ENCODE peak calls at places on chromosomes 4 and X, in four cellular contexts. Z is mammary epithelial cell, T is testis, R is lung. N is an unnamed sample. For H3K4me1 and H3K27me3, the result is how much of the 10 kb centered on the place peaks cover.

GRCh38 chr4:31692407-31692940 is 972.3 kb downstream of the PCDH7 start:
- DNase-seq in R (no peak), Z (no peak), T (no peak), N (no peak)

GRCh38 chr4:54231419-54232150 is 2.5 kb downstream of the PDGFRA start:
- DNase-seq in Z (no peak), T (peak), R (no peak), N (no peak)

GRCh38 chr4:101346562-101347266 is 612 bp downstream of the PPP3CA start:
- DNase-seq in R (peak), T (peak), Z (peak), N (no peak)

GRCh38 chrX:99353412-99353811 is 1056.7 kb downstream of the PCDH19 start:
- DNase-seq in T (no peak), R (no peak), Z (no peak), N (no peak)

GRCh38 chr4:14022428-14022827 is 394.9 kb upstream of the BOD1L1 start:
- DNase-seq in Z (peak), T (no peak), R (no peak), N (peak)

GRCh38 chr4:878796-879729 is 53.1 kb downstream of the GAK start:
- DNase-seq in T (no peak), Z (no peak), R (no peak), N (no peak)

GRCh38 chr4:52961666-52962412 is 99.7 kb downstream of the RASL11B start:
- DNase-seq in T (peak), Z (no peak), R (no peak), N (no peak)

GRCh38 chr4:19523964-19524363 is 727.7 kb upstream of the SLIT2 start:
- DNase-seq in T (no peak), R (no peak), Z (no peak), N (no peak)

GRCh38 chrX:42948723-42949122 is 170.8 kb upstream of the PPP1R2C start:
- DNase-seq in R (no peak), T (no peak), Z (no peak), N (no peak)

GRCh38 chrX:48897157-48897620 is 379 bp downstream of the TIMM17B start:
- DNase-seq in T (peak), R (peak), Z (peak), N (peak)

GRCh38 chr4:159003420-159004253 is 99.2 kb upstream of the RAPGEF2 start:
- DNase-seq in Z (peak), T (no peak), R (no peak), N (no peak)

GRCh38 chr4:183375156-183375555 is 52.9 kb upstream of the CLDN24 start:
- DNase-seq in Z (no peak), T (no peak), R (no peak), N (no peak)

GRCh38 chr4:169063441-169063840 is 53.4 kb upstream of the CBR4 start:
- DNase-seq in T (no peak), R (no peak), Z (no peak), N (no peak)

GRCh38 chr4:122099896-122100295 is 52.2 kb upstream of the BLTP1 start:
- DNase-seq in Z (no peak), R (no peak), T (no peak), N (no peak)

DNA sequence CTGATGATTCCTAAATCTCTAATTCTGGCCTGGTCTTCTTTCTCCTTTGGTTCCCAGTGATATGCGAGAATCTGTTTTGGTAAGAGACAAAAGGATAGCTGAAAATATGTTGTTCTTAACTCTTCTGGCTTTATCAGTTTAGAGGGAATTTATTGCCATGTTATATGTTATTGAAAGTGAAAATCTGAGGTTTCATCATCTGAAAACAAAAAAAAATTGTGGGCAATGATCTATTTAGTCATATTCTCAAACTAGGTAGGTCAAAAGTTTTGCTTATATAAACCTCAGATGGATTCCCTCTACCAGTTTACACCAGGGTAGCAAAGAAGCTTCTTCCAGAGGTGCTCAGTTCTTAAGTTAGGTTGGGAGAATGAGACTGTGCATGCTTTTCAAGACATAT is 103.6 kb downstream of the ITM2A start:
- DNase-seq in Z (no peak), R (no peak), T (no peak), N (no peak)
- H3K4me1 ChIP-seq in Z (under half), R (under half), T (under half), N (under half)

DNA sequence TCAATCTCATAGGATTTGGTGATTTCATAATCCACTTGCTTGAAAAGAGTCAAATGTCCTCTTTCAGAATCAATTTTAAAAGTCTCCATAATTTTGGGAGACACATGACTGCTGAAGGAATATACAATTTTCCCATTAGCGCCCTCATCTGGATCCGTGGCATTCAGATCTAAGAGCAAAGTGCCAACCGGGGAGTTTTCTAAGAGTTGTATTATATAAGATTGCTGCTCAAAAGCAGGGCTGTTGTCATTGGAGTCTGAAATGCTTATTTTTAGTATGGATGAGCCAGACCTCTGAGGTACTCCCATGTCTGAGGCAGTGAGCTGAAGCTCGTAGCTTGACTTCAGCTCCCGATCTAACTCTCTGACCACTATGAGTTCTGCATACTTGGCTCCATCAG is 1.2 kb downstream of the PCDH18 start:
- DNase-seq in R (no peak), Z (no peak), T (peak), N (no peak)
- TF ChIP-seq CTCF in R (no peak), Z (no peak), T (no peak), N (peak)

DNA sequence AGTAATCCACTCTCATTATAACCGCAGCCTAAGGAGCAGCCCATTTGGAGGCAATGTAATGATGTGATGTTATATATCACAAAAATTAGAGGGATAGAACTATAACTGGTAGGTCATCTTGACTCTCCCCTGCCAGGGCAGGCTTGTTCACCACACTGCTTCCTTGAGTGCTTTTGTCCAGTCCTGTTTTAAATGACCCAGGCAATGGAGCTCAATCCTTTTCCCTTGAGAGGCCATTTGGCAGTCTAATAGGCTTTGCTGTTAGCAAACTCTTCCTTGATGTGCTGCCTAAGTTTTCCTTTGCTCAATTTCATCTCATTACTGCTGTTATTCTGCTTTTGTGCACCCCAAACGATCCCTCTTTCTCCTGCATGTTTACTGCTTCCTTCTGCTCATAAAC is 230.9 kb downstream of the C4orf33 start:
- DNase-seq in T (no peak), R (no peak), Z (no peak), N (no peak)
- H3K27me3 ChIP-seq in T (under half), R (under half), Z (under half), N (under half)

GRCh38 chr4:11632488-11632887 is 203.8 kb upstream of the HS3ST1 start:
- DNase-seq in Z (peak), T (no peak), R (no peak), N (peak)
- H3K4me1 ChIP-seq in Z (half or more), T (under half), R (under half), N (half or more)

GRCh38 chr4:76966024-76966579 is 16.6 kb downstream of the SEPTIN11 start:
- DNase-seq in Z (no peak), R (no peak), T (no peak), N (no peak)

GRCh38 chr4:76969493-76969892 is 19.9 kb downstream of the SEPTIN11 start:
- DNase-seq in R (no peak), T (no peak), Z (no peak), N (no peak)

GRCh38 chr4:76974150-76974549 is 24.6 kb downstream of the SEPTIN11 start:
- DNase-seq in Z (no peak), T (no peak), R (no peak), N (no peak)

GRCh38 chr4:76968937-76969336 is 19.4 kb downstream of the SEPTIN11 start:
- DNase-seq in Z (no peak), T (no peak), R (no peak), N (no peak)

GRCh38 chr4:76969941-76970529 is 20.5 kb downstream of the SEPTIN11 start:
- DNase-seq in T (no peak), Z (no peak), R (no peak), N (no peak)
- TF ChIP-seq CTCF in T (no peak), Z (no peak), R (no peak), N (no peak)